ENCODE peak calls at places on chromosomes 5 and 9, in five cellular contexts. R, C, M, X and F are unnamed samples.

GRCh38 chr5:148915224-148915803 is 88.9 kb downstream of the ADRB2 start:
- DNase-seq in R (no peak), C (no peak), M (no peak), X (no peak), F (no peak)

GRCh38 chr9:137705443-137705863 is 86.6 kb downstream of the EHMT1 start:
- DNase-seq in R (no peak), C (no peak), M (no peak), X (no peak), F (no peak)

GRCh38 chr5:150206780-150207115 is 16.9 kb downstream of the SLC6A7 start:
- DNase-seq in R (no peak), C (no peak), M (no peak), X (no peak), F (no peak)

GRCh38 chr9:28678097-28678496 is 1104.8 kb upstream of the C9orf72 start:
- DNase-seq in R (no peak), C (no peak), M (no peak), X (no peak), F (no peak)

GRCh38 chr5:14458414-14458813 is 123.2 kb upstream of the OTULINL start:
- DNase-seq in R (no peak), C (no peak), M (no peak), X (no peak), F (no peak)

GRCh38 chr9:88198346-88198807 is 60.1 kb upstream of the SPATA31C2 start:
- DNase-seq in R (peak), C (no peak), M (no peak), X (peak), F (peak)

GRCh38 chr9:38229123-38229829 is 160.2 kb upstream of the SHB start:
- DNase-seq in R (peak), C (no peak), M (no peak), X (no peak), F (no peak)

GRCh38 chr9:99361827-99362226 is 139.7 kb downstream of the SEC61B start:
- DNase-seq in R (no peak), C (no peak), M (no peak), X (no peak), F (no peak)

GRCh38 chr9:106993603-106994002 is 130.6 kb downstream of the ZNF462 start:
- DNase-seq in R (no peak), C (no peak), M (no peak), X (no peak), F (no peak)

GRCh38 chr5:43309122-43309521 is 4.1 kb downstream of the HMGCS1 start:
- DNase-seq in R (no peak), C (no peak), M (no peak), X (no peak), F (no peak)

GRCh38 chr5:74942622-74943286 is 76.6 kb upstream of the FAM169A start:
- DNase-seq in R (no peak), C (no peak), M (no peak), X (no peak), F (no peak)

GRCh38 chr9:87878930-87879603 is 3.6 kb upstream of the SPATA31E1 start:
- DNase-seq in R (no peak), C (no peak), M (peak), X (peak), F (no peak)

GRCh38 chr9:138082918-138083636 is 205.5 kb downstream of the CACNA1B start:
- DNase-seq in R (no peak), C (no peak), M (no peak), X (no peak), F (no peak)

GRCh38 chr9:28782630-28783029 is 1209.3 kb upstream of the C9orf72 start:
- DNase-seq in R (no peak), C (no peak), M (no peak), X (no peak), F (no peak)

GRCh38 chr9:22158983-22159382 is 149.9 kb upstream of the CDKN2B start:
- DNase-seq in R (peak), C (peak), M (peak), X (peak), F (peak)

GRCh38 chr5:67494186-67494842 is 297.7 kb upstream of the CD180 start:
- DNase-seq in R (no peak), C (peak), M (no peak), X (no peak), F (peak)

GRCh38 chr5:22295832-22296231 is 557.3 kb downstream of the CDH12 start:
- DNase-seq in R (no peak), C (no peak), M (no peak), X (no peak), F (no peak)

GRCh38 chr9:111232997-111233790 is 96.8 kb downstream of the OR2K2 start:
- DNase-seq in R (no peak), C (peak), M (no peak), X (no peak), F (peak)

GRCh38 chr5:540215-541147 is 16.2 kb upstream of the SLC9A3 start:
- DNase-seq in R (no peak), C (peak), M (no peak), X (no peak), F (no peak)

GRCh38 chr5:123133438-123134100 is 44.5 kb downstream of the PRDM6 start:
- DNase-seq in R (no peak), C (no peak), M (no peak), X (no peak), F (no peak)

GRCh38 chr9:93096131-93096802 is at the start of gene CARD19:
- DNase-seq in R (peak), C (peak), M (no peak), X (peak), F (peak)

GRCh38 chr5:109253262-109253661 is 156.5 kb downstream of the PJA2 start:
- DNase-seq in R (no peak), C (no peak), M (no peak), X (no peak), F (no peak)

GRCh38 chr5:75089137-75089536 is 36.8 kb upstream of the GCNT4 start:
- DNase-seq in R (no peak), C (no peak), M (no peak), X (no peak), F (no peak)

GRCh38 chr5:170471551-170472212 is 32.1 kb upstream of the KCNIP1 start:
- DNase-seq in R (no peak), C (no peak), M (no peak), X (no peak), F (no peak)

GRCh38 chr9:134217431-134218210 is 53.3 kb upstream of the RNU6ATAC start:
- DNase-seq in R (no peak), C (peak), M (no peak), X (no peak), F (peak)

GRCh38 chr5:157471709-157472108 is 11.7 kb downstream of the NIPAL4 start:
- DNase-seq in R (peak), C (no peak), M (no peak), X (peak), F (no peak)

GRCh38 chr5:99815-100214 is 7.8 kb downstream of the PLEKHG4B start:
- DNase-seq in R (no peak), C (no peak), M (no peak), X (no peak), F (no peak)

GRCh38 chr9:130824616-130825015 is 10.4 kb upstream of the ABL1 start:
- DNase-seq in R (no peak), C (no peak), M (no peak), X (no peak), F (no peak)

GRCh38 chr9:130824079-130824478 is 11.0 kb upstream of the ABL1 start:
- DNase-seq in R (no peak), C (no peak), M (no peak), X (no peak), F (no peak)

GRCh38 chr9:130823435-130823834 is 11.6 kb upstream of the ABL1 start:
- DNase-seq in R (no peak), C (no peak), M (no peak), X (peak), F (no peak)

GRCh38 chr9:130825809-130826208 is 9.2 kb upstream of the ABL1 start:
- DNase-seq in R (no peak), C (no peak), M (no peak), X (no peak), F (no peak)

GRCh38 chr9:130825051-130825651 is 9.9 kb upstream of the ABL1 start:
- DNase-seq in R (peak), C (no peak), M (no peak), X (peak), F (no peak)
- H3K4me3 ChIP-seq in R (no peak), C (no peak), M (no peak), X (no peak), F (no peak)

GRCh38 chr5:82560546-82560945 is 282.4 kb upstream of the RPS23 start:
- DNase-seq in R (no peak), C (no peak), M (no peak), X (no peak), F (no peak)
- H3K4me3 ChIP-seq in R (no peak), C (no peak), M (no peak), X (no peak), F (no peak)

DNA sequence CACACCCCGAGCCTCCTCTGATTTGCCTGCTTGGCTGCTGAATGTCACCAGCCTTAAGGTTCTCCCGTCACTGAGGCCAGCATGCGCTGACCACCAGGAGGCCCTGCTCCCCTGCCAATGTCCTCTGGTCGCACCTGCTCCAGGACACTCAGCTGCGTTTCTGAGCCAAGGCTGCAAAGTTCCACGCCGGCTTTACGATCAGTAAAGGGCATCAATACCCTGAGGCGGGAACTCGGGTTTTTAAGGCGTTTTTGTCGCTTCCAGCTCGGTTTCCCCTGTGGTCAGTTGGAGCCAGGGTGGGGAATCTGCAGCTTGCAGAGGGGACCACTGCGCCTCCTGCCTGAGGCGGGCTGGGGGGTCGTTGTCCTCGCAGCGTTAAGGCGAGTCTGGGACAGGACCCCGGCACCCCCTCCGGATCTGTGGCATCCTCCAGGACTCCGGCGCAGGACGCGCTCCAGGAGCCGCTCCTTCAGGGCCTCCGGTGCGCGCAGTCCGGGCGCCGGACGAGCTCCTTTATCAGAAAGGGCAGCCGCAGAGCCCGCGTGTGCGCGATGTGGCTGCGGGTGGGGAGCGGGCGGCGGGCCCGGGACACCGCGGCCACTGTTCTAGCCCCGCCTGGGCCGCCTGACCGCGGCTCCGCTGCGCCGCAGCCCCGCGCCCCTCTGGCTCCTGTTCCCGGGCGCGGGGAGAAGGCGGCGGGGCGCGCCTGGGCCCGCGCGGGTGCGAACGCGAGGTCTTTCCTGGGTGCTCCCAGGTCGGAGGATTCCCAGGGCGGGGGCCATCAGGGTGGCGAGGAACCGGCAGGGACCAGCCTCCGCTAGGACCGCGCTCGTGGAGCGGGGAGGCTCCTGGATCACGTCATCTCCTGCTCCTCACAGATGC is 24.2 kb upstream of the FLT4 start:
- DNase-seq in R (no peak), C (no peak), M (no peak), X (no peak), F (no peak)
- H3K4me3 ChIP-seq in R (no peak), C (no peak), M (no peak), X (no peak), F (no peak)

GRCh38 chr5:178269499-178269898 is 36.9 kb upstream of the PHYKPL start:
- DNase-seq in R (no peak), C (no peak), M (no peak), X (no peak), F (no peak)
- H3K4me3 ChIP-seq in R (no peak), C (no peak), M (no peak), X (no peak), F (no peak)

DNA sequence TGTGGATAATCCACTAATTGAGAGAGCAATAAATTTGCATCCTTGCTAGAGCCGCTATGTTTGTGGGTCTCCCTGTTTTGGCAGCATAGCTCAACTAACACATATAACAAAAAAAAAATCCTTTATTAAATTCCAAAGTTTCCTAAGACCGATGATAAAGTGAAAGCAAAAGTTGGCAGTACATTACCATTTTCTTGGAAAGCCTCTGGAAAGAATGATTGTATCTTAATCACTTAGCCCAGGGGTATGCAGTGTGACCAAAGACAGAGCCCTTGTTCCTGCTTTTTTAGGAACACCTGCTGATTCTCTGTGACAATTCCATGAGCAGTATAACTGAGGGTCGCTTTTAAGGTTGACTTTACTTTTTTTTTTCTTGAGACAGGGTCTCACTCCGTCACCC is 5.4 kb upstream of the IL7R start:
- DNase-seq in R (no peak), C (no peak), M (no peak), X (no peak), F (no peak)
- H3K4me3 ChIP-seq in R (no peak), C (no peak), M (peak), X (peak), F (peak)

DNA sequence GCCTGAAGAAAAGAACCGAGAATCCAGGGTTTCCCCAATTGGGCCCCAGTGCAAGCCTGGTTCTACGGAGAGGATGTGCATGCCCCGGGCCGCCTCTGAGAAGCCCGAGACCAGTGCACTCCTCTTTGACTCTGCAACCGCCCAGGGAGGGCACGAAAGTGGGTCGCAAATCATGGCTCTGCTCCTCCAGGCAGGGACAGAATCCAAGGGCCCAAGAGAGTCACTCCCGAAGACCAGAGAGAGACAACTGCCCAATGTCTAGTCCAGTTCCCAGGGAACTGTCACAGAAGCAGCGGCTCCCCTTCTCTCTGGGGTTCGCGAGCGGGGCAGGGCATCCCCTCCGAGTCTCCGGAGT is 107.8 kb downstream of the PSD2 start:
- DNase-seq in R (no peak), C (no peak), M (no peak), X (no peak), F (no peak)
- H3K4me3 ChIP-seq in R (peak), C (peak), M (no peak), X (no peak), F (peak)

DNA sequence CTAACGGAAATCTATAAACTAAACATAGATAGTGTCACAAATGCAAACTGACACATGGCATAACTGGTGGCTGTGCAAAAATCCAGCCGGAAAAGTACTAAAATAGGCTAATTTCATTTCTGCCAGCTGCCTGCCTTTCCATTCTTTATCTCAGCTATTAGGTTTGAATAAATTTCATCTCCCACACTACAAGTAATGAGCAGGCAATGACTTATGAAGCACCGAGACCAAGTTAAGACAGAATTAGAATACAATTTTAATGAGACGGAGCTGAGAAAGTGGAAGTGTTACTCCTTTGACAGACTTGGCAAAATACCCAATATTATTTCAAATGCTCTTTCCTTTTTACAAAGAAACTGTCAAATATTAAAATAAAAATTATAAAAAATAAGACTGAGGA is 258.8 kb upstream of the ZNF608 start:
- DNase-seq in R (no peak), C (no peak), M (no peak), X (no peak), F (no peak)
- H3K4me3 ChIP-seq in R (no peak), C (no peak), M (no peak), X (no peak), F (peak)

GRCh38 chr9:109913461-109913810 is 133.4 kb downstream of the PALM2AKAP2 start:
- DNase-seq in R (no peak), C (no peak), M (no peak), X (no peak), F (no peak)
- H3K4me3 ChIP-seq in R (no peak), C (no peak), M (no peak), X (no peak), F (no peak)

DNA sequence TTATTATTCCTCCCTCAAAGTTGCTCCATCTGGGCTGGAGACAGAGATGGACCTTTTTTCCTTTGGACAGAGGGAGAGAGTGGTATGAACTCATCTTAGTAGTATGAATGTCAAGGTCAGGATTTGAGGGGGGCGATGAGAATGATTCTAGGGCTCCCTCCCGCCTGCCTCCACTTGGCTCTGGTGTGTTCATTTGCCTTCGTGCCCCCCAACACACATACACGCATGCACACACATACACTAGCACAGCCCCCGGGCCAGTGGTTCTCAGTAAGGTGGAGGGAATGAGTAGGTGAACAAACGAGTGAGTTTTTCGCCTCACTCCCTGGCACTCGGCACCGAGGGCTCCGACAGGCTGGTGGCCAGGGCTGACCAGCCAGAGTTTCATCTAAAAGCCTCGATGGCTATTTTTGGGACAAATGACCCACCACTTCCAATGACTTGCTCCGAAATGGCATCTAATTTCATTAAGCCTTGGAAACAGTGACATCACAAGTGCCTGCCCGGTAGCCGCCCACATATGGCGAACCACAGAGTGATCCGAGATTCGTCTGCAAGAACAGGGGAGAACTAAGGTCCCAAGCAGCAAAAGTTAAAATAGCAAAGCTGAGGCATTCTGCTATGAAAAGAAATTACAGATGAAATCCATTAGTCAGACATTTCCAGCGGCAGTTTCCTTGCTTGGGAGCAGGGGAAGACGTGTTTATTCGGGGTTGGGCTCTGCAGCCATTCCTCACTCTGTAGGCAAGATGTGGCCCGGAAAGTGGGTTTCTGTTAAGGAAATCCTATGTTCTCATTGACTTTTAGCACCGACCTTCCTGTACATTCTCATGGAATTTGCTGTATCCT is 44.8 kb downstream of the ERGIC1 start:
- DNase-seq in R (no peak), C (no peak), M (no peak), X (no peak), F (no peak)
- H3K4me3 ChIP-seq in R (no peak), C (no peak), M (peak), X (no peak), F (no peak)

GRCh38 chr5:80186634-80187033 is 69.2 kb downstream of the SERINC5 start:
- DNase-seq in R (no peak), C (no peak), M (no peak), X (peak), F (no peak)

GRCh38 chr5:80184235-80185023 is 71.4 kb downstream of the SERINC5 start:
- DNase-seq in R (peak), C (no peak), M (no peak), X (no peak), F (no peak)

GRCh38 chr5:80182802-80183645 is 72.8 kb downstream of the SERINC5 start:
- DNase-seq in R (no peak), C (no peak), M (no peak), X (no peak), F (no peak)

GRCh38 chr5:80187274-80187673 is 68.6 kb downstream of the SERINC5 start:
- DNase-seq in R (no peak), C (no peak), M (no peak), X (no peak), F (no peak)

GRCh38 chr5:80185095-80185494 is 70.8 kb downstream of the SERINC5 start:
- DNase-seq in R (no peak), C (no peak), M (no peak), X (no peak), F (no peak)
- H3K4me3 ChIP-seq in R (no peak), C (no peak), M (no peak), X (no peak), F (no peak)